ENCODE peak calls at places on chromosomes 2 and 18, in eight cellular contexts. J is stimulated activated CD4-positive, alpha-beta T cell treated with anti-CD3 and anti-CD28 coated beads, Interleukin-15, amount 100 ng/mL, for 1 hour; E is progenitor cell of endocrine pancreas; D is posterior vena cava; Z is H7; X is skeletal muscle cell; M is ELR; O is activated T-helper 1 cell treated with anti-CD3 and anti-CD28 coated beads, Interleukin-2, amount 50 U/mL, for 16 hours. I is an unnamed sample.

GRCh38 chr2:51014722-51015121 is 17.2 kb downstream of the NRXN1 start:
- DNase-seq in J (no peak), E (no peak), D (no peak), Z (no peak), X (no peak), M (no peak), O (no peak), I (no peak)

GRCh38 chr18:11946756-11947155 is 34.6 kb upstream of the IMPA2 start:
- DNase-seq in J (no peak), E (no peak), D (no peak), Z (no peak), X (no peak), M (peak), O (no peak), I (no peak)

GRCh38 chr2:109467701-109468100 is 146.1 kb downstream of the SEPTIN10 start:
- DNase-seq in J (no peak), E (no peak), D (peak), Z (no peak), X (no peak), M (no peak), O (no peak), I (no peak)

GRCh38 chr2:206721216-206721920 is 3.2 kb upstream of the DYTN start:
- DNase-seq in J (no peak), E (no peak), D (no peak), Z (no peak), X (no peak), M (no peak), O (no peak), I (no peak)

GRCh38 chr2:167404896-167405295 is 516.6 kb downstream of the XIRP2 start:
- DNase-seq in J (no peak), E (no peak), D (no peak), Z (no peak), X (peak), M (peak), O (no peak), I (no peak)

GRCh38 chr2:121735520-121736074 is 1.1 kb downstream of the NIFK start:
- DNase-seq in J (no peak), E (no peak), D (no peak), Z (no peak), X (no peak), M (peak), O (no peak), I (peak)

GRCh38 chr2:222982010-222982908 is 69.7 kb upstream of the KCNE4 start:
- DNase-seq in J (no peak), E (no peak), D (no peak), Z (peak), X (peak), M (peak), O (no peak), I (no peak)

GRCh38 chr18:54584065-54584464 is 7.0 kb upstream of the DYNAP start:
- DNase-seq in J (no peak), E (no peak), D (no peak), Z (no peak), X (no peak), M (no peak), O (no peak), I (no peak)

GRCh38 chr2:3770724-3771415 is 67.5 kb downstream of the DCDC2C start:
- DNase-seq in J (no peak), E (no peak), D (no peak), Z (peak), X (no peak), M (no peak), O (no peak), I (no peak)

GRCh38 chr2:128500136-128500800 is 181.6 kb upstream of the HS6ST1 start:
- DNase-seq in J (no peak), E (no peak), D (peak), Z (peak), X (no peak), M (no peak), O (no peak), I (no peak)

GRCh38 chr2:216195565-216195978 is 86.4 kb downstream of the XRCC5 start:
- DNase-seq in J (no peak), E (no peak), D (no peak), Z (no peak), X (peak), M (peak), O (no peak), I (no peak)

GRCh38 chr2:143856973-143857372 is 662.9 kb downstream of the ZEB2 start:
- DNase-seq in J (no peak), E (no peak), D (no peak), Z (no peak), X (peak), M (no peak), O (no peak), I (no peak)

GRCh38 chr18:41096504-41096903 is 858.5 kb upstream of the PIK3C3 start:
- DNase-seq in J (no peak), E (no peak), D (no peak), Z (no peak), X (peak), M (peak), O (no peak), I (no peak)

GRCh38 chr2:223815186-223815883 is 22.0 kb downstream of the AP1S3 start:
- DNase-seq in J (no peak), E (no peak), D (no peak), Z (no peak), X (peak), M (peak), O (no peak), I (no peak)

GRCh38 chr2:188599140-188599539 is 307.5 kb downstream of the GULP1 start:
- DNase-seq in J (no peak), E (no peak), D (no peak), Z (no peak), X (no peak), M (no peak), O (no peak), I (no peak)

GRCh38 chr2:197915548-197916265 is 111.3 kb downstream of the PLCL1 start:
- DNase-seq in J (no peak), E (no peak), D (no peak), Z (no peak), X (peak), M (no peak), O (no peak), I (no peak)

GRCh38 chr2:209208211-209208610 is 215.6 kb upstream of the MAP2 start:
- DNase-seq in J (no peak), E (no peak), D (no peak), Z (peak), X (no peak), M (peak), O (no peak), I (no peak)

GRCh38 chr2:170813611-170814550 is 2.8 kb upstream of the GAD1 start:
- DNase-seq in J (no peak), E (peak), D (no peak), Z (peak), X (peak), M (peak), O (no peak), I (no peak)

GRCh38 chr2:235756491-235756890 is 262.6 kb downstream of the AGAP1 start:
- DNase-seq in J (no peak), E (no peak), D (no peak), Z (peak), X (no peak), M (no peak), O (no peak), I (no peak)

GRCh38 chr2:109375656-109376055 is 238.1 kb downstream of the SEPTIN10 start:
- DNase-seq in J (no peak), E (no peak), D (peak), Z (peak), X (no peak), M (no peak), O (no peak), I (no peak)

GRCh38 chr2:120398051-120398960 is 52.4 kb downstream of the INHBB start:
- DNase-seq in J (no peak), E (no peak), D (peak), Z (peak), X (no peak), M (peak), O (no peak), I (no peak)

GRCh38 chr2:63755980-63756379 is 85.7 kb upstream of the UGP2 start:
- DNase-seq in J (no peak), E (no peak), D (no peak), Z (no peak), X (peak), M (peak), O (no peak), I (no peak)

I was measured in naive thymus-derived CD8-positive, alpha-beta T cell.